ENCODE peak calls at places on chromosome 7, in six cellular contexts. One of them, this sample, is unnamed.

GRCh38 chr7:45652630-45653029 is 78.5 kb downstream of the ADCY1 start:
- DNase-seq in bronchial epithelial cell: no peak
- DNase-seq in suprapubic skin: peak
- DNase-seq in GM23338: no peak
- DNase-seq in AG04450: no peak
- DNase-seq in HAP-1: no peak
- DNase-seq in this sample: no peak

GRCh38 chr7:128934361-128935352 is 3.1 kb upstream of the IRF5 start:
- DNase-seq in bronchial epithelial cell: no peak
- DNase-seq in suprapubic skin: peak
- DNase-seq in GM23338: no peak
- DNase-seq in AG04450: no peak
- DNase-seq in HAP-1: no peak
- DNase-seq in this sample: no peak

GRCh38 chr7:44398506-44398905 is 73.1 kb upstream of the CAMK2B start:
- DNase-seq in bronchial epithelial cell: no peak
- DNase-seq in suprapubic skin: no peak
- DNase-seq in GM23338: no peak
- DNase-seq in AG04450: no peak
- DNase-seq in HAP-1: no peak
- DNase-seq in this sample: no peak

GRCh38 chr7:158556721-158557440 is 30.7 kb downstream of the PTPRN2 start:
- DNase-seq in bronchial epithelial cell: no peak
- DNase-seq in suprapubic skin: no peak
- DNase-seq in GM23338: no peak
- DNase-seq in AG04450: no peak
- DNase-seq in HAP-1: no peak
- DNase-seq in this sample: no peak

GRCh38 chr7:116524609-116525297 is at the start of gene CAV1:
- DNase-seq in bronchial epithelial cell: peak
- DNase-seq in suprapubic skin: peak
- DNase-seq in GM23338: peak
- DNase-seq in AG04450: peak
- DNase-seq in HAP-1: peak
- DNase-seq in this sample: peak

GRCh38 chr7:145692237-145692950 is 424.2 kb upstream of the CNTNAP2 start:
- DNase-seq in bronchial epithelial cell: peak
- DNase-seq in suprapubic skin: no peak
- DNase-seq in GM23338: no peak
- DNase-seq in AG04450: no peak
- DNase-seq in HAP-1: no peak
- DNase-seq in this sample: no peak

GRCh38 chr7:134771889-134772288 is 7.5 kb upstream of the CALD1 start:
- DNase-seq in bronchial epithelial cell: peak
- DNase-seq in suprapubic skin: no peak
- DNase-seq in GM23338: no peak
- DNase-seq in AG04450: no peak
- DNase-seq in HAP-1: no peak
- DNase-seq in this sample: no peak

GRCh38 chr7:158355456-158356065 is 232.1 kb downstream of the PTPRN2 start:
- DNase-seq in bronchial epithelial cell: peak
- DNase-seq in suprapubic skin: no peak
- DNase-seq in GM23338: peak
- DNase-seq in AG04450: no peak
- DNase-seq in HAP-1: no peak
- DNase-seq in this sample: no peak

GRCh38 chr7:40015790-40016296 is 65.8 kb downstream of the CDK13 start:
- DNase-seq in bronchial epithelial cell: peak
- DNase-seq in suprapubic skin: no peak
- DNase-seq in GM23338: no peak
- DNase-seq in AG04450: no peak
- DNase-seq in HAP-1: no peak
- DNase-seq in this sample: peak

GRCh38 chr7:129768614-129769399 is 157.3 kb downstream of the NRF1 start:
- DNase-seq in bronchial epithelial cell: no peak
- DNase-seq in suprapubic skin: no peak
- DNase-seq in GM23338: no peak
- DNase-seq in AG04450: no peak
- DNase-seq in HAP-1: no peak
- DNase-seq in this sample: no peak

GRCh38 chr7:35727571-35727970 is 32.6 kb upstream of the HERPUD2 start:
- DNase-seq in bronchial epithelial cell: peak
- DNase-seq in suprapubic skin: no peak
- DNase-seq in GM23338: no peak
- DNase-seq in AG04450: no peak
- DNase-seq in HAP-1: no peak
- DNase-seq in this sample: no peak

GRCh38 chr7:111074071-111074771 is 16.7 kb upstream of the LRRN3 start:
- DNase-seq in bronchial epithelial cell: peak
- DNase-seq in suprapubic skin: no peak
- DNase-seq in GM23338: no peak
- DNase-seq in AG04450: no peak
- DNase-seq in HAP-1: no peak
- DNase-seq in this sample: no peak

GRCh38 chr7:143416565-143417149 is 8.0 kb upstream of the EPHA1 start:
- DNase-seq in bronchial epithelial cell: peak
- DNase-seq in suprapubic skin: no peak
- DNase-seq in GM23338: peak
- DNase-seq in AG04450: no peak
- DNase-seq in HAP-1: no peak
- DNase-seq in this sample: peak

GRCh38 chr7:29749701-29750321 is 56.5 kb upstream of the WIPF3 start:
- DNase-seq in bronchial epithelial cell: no peak
- DNase-seq in suprapubic skin: no peak
- DNase-seq in GM23338: no peak
- DNase-seq in AG04450: no peak
- DNase-seq in HAP-1: no peak
- DNase-seq in this sample: no peak

GRCh38 chr7:137074386-137075030 is 206.1 kb downstream of the CHRM2 start:
- DNase-seq in bronchial epithelial cell: peak
- DNase-seq in suprapubic skin: no peak
- DNase-seq in GM23338: no peak
- DNase-seq in AG04450: peak
- DNase-seq in HAP-1: no peak
- DNase-seq in this sample: no peak

GRCh38 chr7:146660839-146661238 is 544.2 kb downstream of the CNTNAP2 start:
- DNase-seq in bronchial epithelial cell: no peak
- DNase-seq in suprapubic skin: no peak
- DNase-seq in GM23338: no peak
- DNase-seq in AG04450: no peak
- DNase-seq in HAP-1: no peak
- DNase-seq in this sample: no peak

GRCh38 chr7:98278408-98278807 is 3.1 kb upstream of the BRI3 start:
- DNase-seq in bronchial epithelial cell: no peak
- DNase-seq in suprapubic skin: no peak
- DNase-seq in GM23338: peak
- DNase-seq in AG04450: no peak
- DNase-seq in HAP-1: no peak
- DNase-seq in this sample: no peak

GRCh38 chr7:80548790-80549530 is 37.1 kb upstream of the GNAT3 start:
- DNase-seq in bronchial epithelial cell: no peak
- DNase-seq in suprapubic skin: no peak
- DNase-seq in GM23338: no peak
- DNase-seq in AG04450: no peak
- DNase-seq in HAP-1: no peak
- DNase-seq in this sample: no peak

GRCh38 chr7:73521636-73522080 is 435 bp downstream of the BAZ1B start:
- DNase-seq in bronchial epithelial cell: peak
- DNase-seq in suprapubic skin: no peak
- DNase-seq in GM23338: peak
- DNase-seq in AG04450: no peak
- DNase-seq in HAP-1: peak
- DNase-seq in this sample: no peak

GRCh38 chr7:97865104-97865503 is 7.1 kb downstream of the ASNS start:
- DNase-seq in bronchial epithelial cell: no peak
- DNase-seq in suprapubic skin: no peak
- DNase-seq in GM23338: no peak
- DNase-seq in AG04450: no peak
- DNase-seq in HAP-1: no peak
- DNase-seq in this sample: no peak

GRCh38 chr7:106823631-106824030 is 41.5 kb upstream of the PIK3CG start:
- DNase-seq in bronchial epithelial cell: peak
- DNase-seq in suprapubic skin: no peak
- DNase-seq in GM23338: no peak
- DNase-seq in AG04450: no peak
- DNase-seq in HAP-1: no peak
- DNase-seq in this sample: no peak

GRCh38 chr7:140242057-140243031 is 65.6 kb upstream of the KDM7A start:
- DNase-seq in bronchial epithelial cell: peak
- DNase-seq in suprapubic skin: no peak
- DNase-seq in GM23338: no peak
- DNase-seq in AG04450: no peak
- DNase-seq in HAP-1: no peak
- DNase-seq in this sample: no peak

GRCh38 chr7:44995555-44996493 is 4.2 kb upstream of the CCM2 start:
- DNase-seq in bronchial epithelial cell: no peak
- DNase-seq in suprapubic skin: no peak
- DNase-seq in GM23338: no peak
- DNase-seq in AG04450: no peak
- DNase-seq in HAP-1: no peak
- DNase-seq in this sample: no peak

GRCh38 chr7:79820387-79820786 is 314.2 kb upstream of the GNAI1 start:
- DNase-seq in bronchial epithelial cell: peak
- DNase-seq in suprapubic skin: no peak
- DNase-seq in GM23338: peak
- DNase-seq in AG04450: peak
- DNase-seq in HAP-1: peak
- DNase-seq in this sample: peak

GRCh38 chr7:30888783-30889182 is 22.9 kb upstream of the AQP1 start:
- DNase-seq in bronchial epithelial cell: peak
- DNase-seq in suprapubic skin: no peak
- DNase-seq in GM23338: no peak
- DNase-seq in AG04450: peak
- DNase-seq in HAP-1: no peak
- DNase-seq in this sample: peak

GRCh38 chr7:4239991-4240812 is 441.9 kb upstream of the FOXK1 start:
- DNase-seq in bronchial epithelial cell: no peak
- DNase-seq in suprapubic skin: no peak
- DNase-seq in GM23338: peak
- DNase-seq in AG04450: no peak
- DNase-seq in HAP-1: no peak
- DNase-seq in this sample: no peak

GRCh38 chr7:37050801-37051200 is 326.5 kb upstream of the AOAH start:
- DNase-seq in bronchial epithelial cell: no peak
- DNase-seq in suprapubic skin: no peak
- DNase-seq in GM23338: no peak
- DNase-seq in AG04450: no peak
- DNase-seq in HAP-1: no peak
- DNase-seq in this sample: no peak

GRCh38 chr7:132249591-132249971 is 326.7 kb downstream of the PLXNA4 start:
- DNase-seq in bronchial epithelial cell: peak
- DNase-seq in suprapubic skin: no peak
- DNase-seq in GM23338: peak
- DNase-seq in AG04450: no peak
- DNase-seq in HAP-1: no peak
- DNase-seq in this sample: no peak

GRCh38 chr7:132254455-132254854 is 321.8 kb downstream of the PLXNA4 start:
- DNase-seq in bronchial epithelial cell: no peak
- DNase-seq in suprapubic skin: no peak
- DNase-seq in GM23338: no peak
- DNase-seq in AG04450: no peak
- DNase-seq in HAP-1: no peak
- DNase-seq in this sample: no peak

GRCh38 chr7:132248841-132249590 is 327.3 kb downstream of the PLXNA4 start:
- DNase-seq in bronchial epithelial cell: no peak
- DNase-seq in suprapubic skin: no peak
- DNase-seq in GM23338: peak
- DNase-seq in AG04450: no peak
- DNase-seq in HAP-1: no peak
- DNase-seq in this sample: no peak

GRCh38 chr7:132250480-132251326 is 325.6 kb downstream of the PLXNA4 start:
- DNase-seq in bronchial epithelial cell: peak
- DNase-seq in suprapubic skin: no peak
- DNase-seq in GM23338: peak
- DNase-seq in AG04450: no peak
- DNase-seq in HAP-1: no peak
- DNase-seq in this sample: no peak

GRCh38 chr7:132251327-132251659 is 325.0 kb downstream of the PLXNA4 start:
- DNase-seq in bronchial epithelial cell: peak
- DNase-seq in suprapubic skin: peak
- DNase-seq in GM23338: peak
- DNase-seq in AG04450: no peak
- DNase-seq in HAP-1: no peak
- DNase-seq in this sample: no peak
- H3K4me3 ChIP-seq in bronchial epithelial cell: no peak
- H3K4me3 ChIP-seq in suprapubic skin: no peak
- H3K4me3 ChIP-seq in GM23338: no peak
- H3K4me3 ChIP-seq in AG04450: no peak
- H3K4me3 ChIP-seq in HAP-1: no peak
- H3K4me3 ChIP-seq in this sample: no peak

GRCh38 chr7:112763996-112764395 is 26.2 kb downstream of the TMEM168 start:
- DNase-seq in bronchial epithelial cell: no peak
- DNase-seq in suprapubic skin: no peak
- DNase-seq in GM23338: no peak
- DNase-seq in AG04450: no peak
- DNase-seq in HAP-1: no peak
- DNase-seq in this sample: no peak

GRCh38 chr7:112759905-112760304 is 30.3 kb downstream of the TMEM168 start:
- DNase-seq in bronchial epithelial cell: peak
- DNase-seq in suprapubic skin: no peak
- DNase-seq in GM23338: no peak
- DNase-seq in AG04450: no peak
- DNase-seq in HAP-1: no peak
- DNase-seq in this sample: no peak

GRCh38 chr7:112770051-112770450 is 20.1 kb downstream of the TMEM168 start:
- DNase-seq in bronchial epithelial cell: peak
- DNase-seq in suprapubic skin: no peak
- DNase-seq in GM23338: no peak
- DNase-seq in AG04450: no peak
- DNase-seq in HAP-1: peak
- DNase-seq in this sample: no peak

GRCh38 chr7:112763298-112763697 is 26.9 kb downstream of the TMEM168 start:
- DNase-seq in bronchial epithelial cell: no peak
- DNase-seq in suprapubic skin: no peak
- DNase-seq in GM23338: no peak
- DNase-seq in AG04450: no peak
- DNase-seq in HAP-1: no peak
- DNase-seq in this sample: no peak

GRCh38 chr7:112765105-112765504 is 25.1 kb downstream of the TMEM168 start:
- DNase-seq in bronchial epithelial cell: no peak
- DNase-seq in suprapubic skin: no peak
- DNase-seq in GM23338: no peak
- DNase-seq in AG04450: no peak
- DNase-seq in HAP-1: no peak
- DNase-seq in this sample: no peak
- H3K4me3 ChIP-seq in bronchial epithelial cell: no peak
- H3K4me3 ChIP-seq in suprapubic skin: no peak
- H3K4me3 ChIP-seq in GM23338: no peak
- H3K4me3 ChIP-seq in AG04450: no peak
- H3K4me3 ChIP-seq in HAP-1: no peak
- H3K4me3 ChIP-seq in this sample: no peak

GRCh38 chr7:114900127-114900526 is 21.8 kb upstream of the MDFIC start:
- DNase-seq in bronchial epithelial cell: no peak
- DNase-seq in suprapubic skin: no peak
- DNase-seq in GM23338: no peak
- DNase-seq in AG04450: no peak
- DNase-seq in HAP-1: no peak
- DNase-seq in this sample: no peak
- H3K4me3 ChIP-seq in bronchial epithelial cell: no peak
- H3K4me3 ChIP-seq in suprapubic skin: no peak
- H3K4me3 ChIP-seq in GM23338: no peak
- H3K4me3 ChIP-seq in AG04450: no peak
- H3K4me3 ChIP-seq in HAP-1: no peak
- H3K4me3 ChIP-seq in this sample: no peak

GRCh38 chr7:82053453-82054032 is 283.7 kb upstream of the HGF start:
- DNase-seq in bronchial epithelial cell: no peak
- DNase-seq in suprapubic skin: no peak
- DNase-seq in GM23338: no peak
- DNase-seq in AG04450: no peak
- DNase-seq in HAP-1: no peak
- DNase-seq in this sample: no peak
- H3K4me3 ChIP-seq in bronchial epithelial cell: no peak
- H3K4me3 ChIP-seq in suprapubic skin: no peak
- H3K4me3 ChIP-seq in GM23338: no peak
- H3K4me3 ChIP-seq in AG04450: no peak
- H3K4me3 ChIP-seq in HAP-1: no peak
- H3K4me3 ChIP-seq in this sample: no peak